ENCODE peak calls at places on chromosome 14, in six cellular contexts. B is astrocyte of the spinal cord, M is heart left ventricle, P is testis, W is tibial nerve, A is AG10803. C is an unnamed sample.

GRCh38 chr14:60249321-60250251 is 565 bp downstream of the PPM1A start:
- DNase-seq in B (peak), M (peak), P (peak), W (peak), A (peak), C (peak)

GRCh38 chr14:53156238-53156637 is 3.1 kb upstream of the DDHD1 start:
- DNase-seq in B (no peak), M (no peak), P (no peak), W (no peak), A (no peak), C (no peak)

GRCh38 chr14:68397827-68398226 is 395.0 kb downstream of the ZFP36L1 start:
- DNase-seq in B (no peak), M (no peak), P (no peak), W (no peak), A (peak), C (no peak)

GRCh38 chr14:94362614-94363133 is 25.7 kb downstream of the SERPINA1 start:
- DNase-seq in B (no peak), M (no peak), P (no peak), W (no peak), A (no peak), C (no peak)

GRCh38 chr14:52949711-52950409 is 990 bp downstream of the FERMT2 start:
- DNase-seq in B (peak), M (no peak), P (peak), W (peak), A (peak), C (no peak)

GRCh38 chr14:87866116-87866515 is 126.9 kb downstream of the GALC start:
- DNase-seq in B (no peak), M (no peak), P (no peak), W (no peak), A (no peak), C (no peak)

GRCh38 chr14:101471723-101472517 is 89.4 kb upstream of the DIO3 start:
- DNase-seq in B (no peak), M (no peak), P (no peak), W (no peak), A (no peak), C (peak)

GRCh38 chr14:104373855-104374717 is 205.5 kb upstream of the C14orf180 start:
- DNase-seq in B (no peak), M (peak), P (no peak), W (no peak), A (no peak), C (no peak)

GRCh38 chr14:22460461-22461195 is 128.4 kb downstream of the DAD1 start:
- DNase-seq in B (no peak), M (no peak), P (no peak), W (no peak), A (no peak), C (no peak)

GRCh38 chr14:65419593-65420252 is 7.2 kb downstream of the FUT8 start:
- DNase-seq in B (no peak), M (no peak), P (no peak), W (no peak), A (no peak), C (no peak)

GRCh38 chr14:91744068-91744480 is 12.2 kb upstream of the CATSPERB start:
- DNase-seq in B (no peak), M (no peak), P (no peak), W (no peak), A (no peak), C (no peak)

GRCh38 chr14:100303925-100304324 is 2.3 kb downstream of the SLC25A29 start:
- DNase-seq in B (no peak), M (no peak), P (no peak), W (no peak), A (no peak), C (no peak)

GRCh38 chr14:55699131-55700057 is 119.4 kb downstream of the KTN1 start:
- DNase-seq in B (peak), M (no peak), P (no peak), W (no peak), A (peak), C (no peak)

GRCh38 chr14:104678901-104679705 is 10.3 kb upstream of the INF2 start:
- DNase-seq in B (no peak), M (peak), P (no peak), W (no peak), A (no peak), C (no peak)

GRCh38 chr14:31380106-31380505 is 40.2 kb downstream of the HEATR5A start:
- DNase-seq in B (no peak), M (no peak), P (no peak), W (no peak), A (no peak), C (no peak)

GRCh38 chr14:91305650-91306431 is 61.3 kb upstream of the GPR68 start:
- DNase-seq in B (no peak), M (no peak), P (no peak), W (no peak), A (no peak), C (no peak)

GRCh38 chr14:68141531-68142088 is 322.0 kb downstream of the RAD51B start:
- DNase-seq in B (peak), M (no peak), P (no peak), W (no peak), A (peak), C (no peak)

GRCh38 chr14:54567224-54567633 is 301 bp downstream of the SAMD4A start:
- DNase-seq in B (no peak), M (no peak), P (peak), W (peak), A (no peak), C (no peak)

GRCh38 chr14:104394606-104394910 is 185.0 kb upstream of the C14orf180 start:
- DNase-seq in B (no peak), M (peak), P (no peak), W (no peak), A (no peak), C (peak)

GRCh38 chr14:100590726-100591452 is 3.7 kb upstream of the BEGAIN start:
- DNase-seq in B (no peak), M (peak), P (no peak), W (no peak), A (no peak), C (no peak)

GRCh38 chr14:34843011-34843554 is 32.1 kb downstream of the BAZ1A start:
- DNase-seq in B (peak), M (no peak), P (no peak), W (no peak), A (peak), C (no peak)

GRCh38 chr14:52325126-52325525 is 11.0 kb downstream of the PTGER2 start:
- DNase-seq in B (peak), M (no peak), P (no peak), W (no peak), A (peak), C (no peak)

GRCh38 chr14:86221755-86222154 is 691.8 kb downstream of the FLRT2 start:
- DNase-seq in B (no peak), M (no peak), P (no peak), W (no peak), A (no peak), C (no peak)

GRCh38 chr14:56808314-56809201 is 1.7 kb downstream of the OTX2 start:
- DNase-seq in B (no peak), M (no peak), P (no peak), W (no peak), A (no peak), C (no peak)

GRCh38 chr14:36524874-36525745 is 5.1 kb upstream of the NKX2-1 start:
- DNase-seq in B (no peak), M (no peak), P (peak), W (no peak), A (no peak), C (no peak)

GRCh38 chr14:20093442-20093841 is 17.1 kb upstream of the OR4K17 start:
- DNase-seq in B (no peak), M (no peak), P (no peak), W (no peak), A (no peak), C (no peak)

GRCh38 chr14:55329999-55330710 is 58.9 kb downstream of the FBXO34 start:
- DNase-seq in B (no peak), M (no peak), P (no peak), W (no peak), A (peak), C (no peak)

GRCh38 chr14:31405599-31406251 is 14.6 kb downstream of the HEATR5A start:
- DNase-seq in B (no peak), M (no peak), P (no peak), W (no peak), A (no peak), C (no peak)

GRCh38 chr14:69625299-69626131 is 14.1 kb downstream of the SUSD6 start:
- DNase-seq in B (peak), M (peak), P (peak), W (peak), A (peak), C (peak)

GRCh38 chr14:100828448-100828834 is 2.5 kb downstream of the MEG3 start:
- DNase-seq in B (no peak), M (no peak), P (no peak), W (no peak), A (no peak), C (no peak)

GRCh38 chr14:85380891-85381290 is 149.1 kb upstream of the FLRT2 start:
- DNase-seq in B (peak), M (no peak), P (no peak), W (no peak), A (peak), C (no peak)

GRCh38 chr14:73758392-73759182 is 44.4 kb upstream of the PNMA1 start:
- DNase-seq in B (peak), M (peak), P (peak), W (peak), A (peak), C (peak)

GRCh38 chr14:105474478-105475268 is at the start of gene CRIP2:
- DNase-seq in B (peak), M (no peak), P (no peak), W (no peak), A (peak), C (no peak)

GRCh38 chr14:56328021-56328420 is 209.8 kb downstream of the PELI2 start:
- DNase-seq in B (no peak), M (no peak), P (no peak), W (no peak), A (no peak), C (no peak)

DNA sequence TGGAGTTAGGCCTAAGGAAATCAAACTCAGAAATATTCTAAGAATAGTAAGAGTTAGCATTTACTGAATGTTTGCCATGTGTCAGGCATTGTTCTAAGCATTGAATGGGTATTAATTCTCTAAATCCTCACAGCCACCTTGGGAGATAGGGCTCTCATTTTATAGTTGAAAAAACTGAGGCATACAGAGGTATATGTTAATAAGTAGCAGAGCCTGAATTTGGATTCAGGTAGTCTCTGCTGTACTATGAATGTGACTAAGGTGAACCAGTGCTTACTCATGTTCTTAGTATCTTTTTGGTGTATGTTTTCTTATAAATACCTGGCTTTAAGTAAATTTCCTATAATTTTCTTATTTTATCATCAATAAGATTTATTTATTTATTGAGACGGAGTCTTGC is 8.1 kb downstream of the ARF6 start:
- DNase-seq in B (no peak), M (no peak), P (no peak), W (no peak), A (no peak), C (no peak)
- TF ChIP-seq CTCF in B (no peak), M (no peak), P (no peak), W (no peak), A (no peak), C (no peak)

DNA sequence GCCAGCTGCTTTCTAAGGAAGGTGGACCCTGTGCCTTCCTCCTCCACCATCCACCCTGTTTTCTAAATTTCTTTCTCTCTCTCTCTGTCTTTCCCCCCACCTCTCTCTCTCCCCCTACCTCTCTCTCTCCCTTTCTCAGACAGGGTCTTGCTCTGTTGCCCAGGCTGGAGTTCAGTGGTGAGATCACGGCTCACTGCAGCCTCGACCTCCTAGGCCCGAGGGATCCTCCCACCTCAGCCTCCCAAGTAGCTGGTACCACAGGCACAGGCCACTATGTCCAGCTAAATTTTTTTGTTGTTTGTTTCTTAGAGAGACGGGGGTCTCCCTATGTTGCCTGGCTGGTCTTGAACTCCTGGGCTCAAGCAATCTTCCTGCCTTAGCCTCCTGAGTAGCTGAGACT is 59.8 kb upstream of the STON2 start:
- DNase-seq in B (no peak), M (no peak), P (no peak), W (no peak), A (no peak), C (no peak)
- TF ChIP-seq CTCF in B (no peak), M (no peak), P (no peak), W (no peak), A (no peak), C (no peak)

GRCh38 chr14:32933943-32934890 is 4.5 kb upstream of the NPAS3 start:
- DNase-seq in B (peak), M (peak), P (peak), W (no peak), A (peak), C (no peak)

GRCh38 chr14:32934891-32935633 is 3.6 kb upstream of the NPAS3 start:
- DNase-seq in B (no peak), M (peak), P (peak), W (no peak), A (peak), C (no peak)

GRCh38 chr14:32932302-32932920 is 6.3 kb upstream of the NPAS3 start:
- DNase-seq in B (no peak), M (no peak), P (no peak), W (no peak), A (no peak), C (no peak)

GRCh38 chr14:32932921-32933622 is 5.6 kb upstream of the NPAS3 start:
- DNase-seq in B (no peak), M (no peak), P (no peak), W (no peak), A (no peak), C (no peak)

GRCh38 chr14:32933623-32933942 is 5.1 kb upstream of the NPAS3 start:
- DNase-seq in B (peak), M (no peak), P (no peak), W (no peak), A (peak), C (no peak)
- TF ChIP-seq CTCF in B (peak), M (peak), P (peak), W (no peak), A (peak), C (no peak)

GRCh38 chr14:27528328-27528727 is 930.5 kb upstream of the NOVA1 start:
- DNase-seq in B (peak), M (no peak), P (no peak), W (no peak), A (peak), C (no peak)
- TF ChIP-seq CTCF in B (peak), M (no peak), P (peak), W (no peak), A (peak), C (no peak)

DNA sequence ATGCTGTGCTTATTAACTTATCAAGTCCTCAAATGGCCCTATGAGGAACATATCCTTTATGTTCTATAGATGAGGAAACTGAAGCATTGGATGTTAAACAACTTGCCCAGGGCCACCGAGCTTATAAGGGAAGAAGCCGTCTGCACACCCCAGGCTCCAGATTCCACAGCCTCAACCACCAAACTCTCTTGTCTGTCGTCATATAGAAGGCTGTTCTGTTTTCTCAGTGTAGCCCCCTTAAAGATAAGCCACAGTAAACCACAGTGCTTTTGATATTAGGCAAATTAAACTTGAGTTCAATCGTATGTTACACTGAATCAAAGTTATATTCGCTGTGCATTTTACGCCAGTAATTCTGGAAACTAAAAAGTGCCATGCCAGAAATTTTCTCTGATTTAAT is 116.7 kb downstream of the PRKCH start:
- DNase-seq in B (no peak), M (no peak), P (no peak), W (no peak), A (no peak), C (no peak)
- TF ChIP-seq CTCF in B (no peak), M (no peak), P (no peak), W (no peak), A (no peak), C (no peak)

DNA sequence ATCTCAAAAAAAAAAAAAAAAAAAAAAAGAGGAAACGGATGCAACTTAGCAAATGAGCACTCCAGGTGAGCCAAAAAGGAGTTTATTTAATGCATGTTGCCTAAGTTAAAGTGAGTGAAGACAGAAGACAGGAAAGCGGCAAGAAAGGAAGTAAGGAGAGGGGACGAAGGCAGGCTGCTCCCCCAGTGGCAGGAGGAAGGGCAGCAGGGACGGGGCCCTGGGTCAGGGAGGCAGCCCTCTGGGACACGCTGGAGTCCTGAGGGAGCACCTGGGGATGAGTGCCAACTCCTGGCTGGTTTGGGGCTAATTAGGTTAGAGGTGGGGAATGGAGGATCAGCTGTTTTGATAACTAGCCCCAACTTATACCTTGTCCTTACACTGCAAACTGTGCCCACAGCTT is 37.0 kb upstream of the SPTLC2 start:
- DNase-seq in B (no peak), M (no peak), P (no peak), W (no peak), A (no peak), C (no peak)
- TF ChIP-seq CTCF in B (peak), M (no peak), P (no peak), W (no peak), A (peak), C (no peak)

GRCh38 chr14:64045091-64045490 is 192.3 kb downstream of the SYNE2 start:
- DNase-seq in B (no peak), M (no peak), P (no peak), W (no peak), A (no peak), C (no peak)

GRCh38 chr14:64038857-64039542 is 186.2 kb downstream of the SYNE2 start:
- DNase-seq in B (no peak), M (no peak), P (no peak), W (no peak), A (peak), C (no peak)

GRCh38 chr14:64035143-64035542 is 182.3 kb downstream of the SYNE2 start:
- DNase-seq in B (peak), M (no peak), P (no peak), W (no peak), A (peak), C (no peak)

GRCh38 chr14:64040044-64040443 is 187.2 kb downstream of the SYNE2 start:
- DNase-seq in B (peak), M (no peak), P (no peak), W (no peak), A (peak), C (no peak)
- TF ChIP-seq CTCF in B (peak), M (no peak), P (peak), W (no peak), A (peak), C (no peak)

DNA sequence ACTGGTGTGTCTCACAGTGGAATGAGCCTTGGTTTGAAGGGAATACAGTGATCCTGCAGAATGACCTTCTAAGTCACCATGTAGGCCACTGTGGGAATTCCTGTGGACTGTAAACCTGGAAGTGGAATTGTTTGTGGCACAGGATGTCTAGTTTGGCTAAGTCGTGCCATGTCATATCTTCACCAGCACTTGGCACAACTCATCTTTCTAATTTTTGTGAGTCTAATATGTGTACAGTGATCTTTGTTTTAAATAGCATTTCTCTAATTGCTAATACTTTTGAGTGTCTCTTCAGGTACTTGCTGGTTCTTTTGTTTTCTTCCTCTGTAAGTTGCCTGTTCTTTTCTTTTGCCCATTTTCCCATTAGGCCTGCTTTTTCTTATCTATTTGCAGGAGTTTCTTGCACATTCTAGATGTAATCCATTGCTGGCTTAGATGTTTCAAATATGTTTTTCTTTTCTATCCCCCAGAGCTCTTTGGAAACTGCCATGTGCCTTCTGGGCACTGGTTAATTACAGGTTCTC is 112.7 kb downstream of the VRK1 start:
- DNase-seq in B (no peak), M (no peak), P (no peak), W (no peak), A (no peak), C (no peak)
- TF ChIP-seq CTCF in B (no peak), M (no peak), P (no peak), W (no peak), A (no peak), C (no peak)

DNA sequence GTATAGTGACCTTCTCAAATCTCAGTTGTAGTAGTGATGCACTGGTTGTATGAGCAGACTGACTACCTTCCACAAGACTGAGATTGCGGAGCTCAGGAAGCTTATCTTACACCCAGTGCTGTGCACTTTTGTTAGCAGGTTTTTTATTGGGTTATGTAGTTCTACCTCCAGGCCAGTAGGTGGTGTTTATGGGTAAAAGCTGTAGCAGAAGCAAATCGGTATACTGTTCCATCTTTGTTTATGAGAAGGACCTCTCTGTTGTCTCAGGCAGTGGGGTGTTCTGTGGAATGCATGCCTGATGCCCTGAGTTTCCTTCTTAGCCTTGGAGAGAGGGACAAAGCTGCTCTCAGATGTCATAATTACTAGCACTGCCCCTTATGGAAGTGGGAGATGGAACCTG is 217.8 kb downstream of the LRFN5 start:
- DNase-seq in B (no peak), M (no peak), P (no peak), W (no peak), A (no peak), C (no peak)
- TF ChIP-seq CTCF in B (peak), M (no peak), P (no peak), W (no peak), A (peak), C (no peak)

C was measured in right atrium auricular region.